ENCODE peak calls at places on chromosome 4, in five cellular contexts. E, F, C, O and A are unnamed samples.

GRCh38 chr4:168683595-168683994 is 186.7 kb downstream of the PALLD start:
- DNase-seq in E (no peak), F (no peak), C (no peak), O (no peak), A (no peak)

GRCh38 chr4:184402740-184403383 is 71.5 kb downstream of the IRF2 start:
- DNase-seq in E (no peak), F (no peak), C (no peak), O (no peak), A (no peak)

GRCh38 chr4:36676139-36677050 is 395.0 kb downstream of the DTHD1 start:
- DNase-seq in E (no peak), F (no peak), C (no peak), O (no peak), A (no peak)

GRCh38 chr4:86594559-86595425 is 677 bp downstream of the PTPN13 start:
- DNase-seq in E (peak), F (peak), C (peak), O (peak), A (peak)

GRCh38 chr4:113646456-113646809 is 115.1 kb downstream of the CAMK2D start:
- DNase-seq in E (no peak), F (peak), C (no peak), O (no peak), A (no peak)

GRCh38 chr4:82382756-82383155 is 9.0 kb upstream of the HNRNPD start:
- DNase-seq in E (no peak), F (no peak), C (no peak), O (no peak), A (no peak)

GRCh38 chr4:81650871-81651270 is 179.2 kb upstream of the RASGEF1B start:
- DNase-seq in E (no peak), F (no peak), C (no peak), O (no peak), A (no peak)

GRCh38 chr4:144310535-144310934 is 170.0 kb upstream of the GYPA start:
- DNase-seq in E (no peak), F (no peak), C (no peak), O (no peak), A (no peak)

GRCh38 chr4:96521046-96521536 is 681.2 kb downstream of the PDHA2 start:
- DNase-seq in E (no peak), F (no peak), C (no peak), O (no peak), A (no peak)

GRCh38 chr4:41396214-41396613 is 139.5 kb downstream of the UCHL1 start:
- DNase-seq in E (no peak), F (no peak), C (no peak), O (no peak), A (no peak)

GRCh38 chr4:54165438-54165837 is 63.7 kb upstream of the PDGFRA start:
- DNase-seq in E (no peak), F (no peak), C (no peak), O (peak), A (no peak)

GRCh38 chr4:185217390-185217985 is 8.1 kb downstream of the SNX25 start:
- DNase-seq in E (no peak), F (no peak), C (no peak), O (no peak), A (no peak)

GRCh38 chr4:165199722-165200121 is 7.6 kb upstream of the KLHL2 start:
- DNase-seq in E (no peak), F (no peak), C (no peak), O (no peak), A (no peak)

GRCh38 chr4:2626231-2626630 is 89.8 kb downstream of the FAM193A start:
- DNase-seq in E (no peak), F (no peak), C (no peak), O (no peak), A (no peak)

GRCh38 chr4:108060686-108061321 is 71.1 kb downstream of the HADH start:
- DNase-seq in E (no peak), F (no peak), C (no peak), O (no peak), A (no peak)

GRCh38 chr4:108056418-108056817 is 66.7 kb downstream of the HADH start:
- DNase-seq in E (peak), F (no peak), C (no peak), O (no peak), A (no peak)

GRCh38 chr4:108055787-108056186 is 66.1 kb downstream of the HADH start:
- DNase-seq in E (no peak), F (no peak), C (no peak), O (no peak), A (no peak)

GRCh38 chr4:108058685-108059440 is 69.2 kb downstream of the HADH start:
- DNase-seq in E (no peak), F (no peak), C (no peak), O (peak), A (no peak)

DNA sequence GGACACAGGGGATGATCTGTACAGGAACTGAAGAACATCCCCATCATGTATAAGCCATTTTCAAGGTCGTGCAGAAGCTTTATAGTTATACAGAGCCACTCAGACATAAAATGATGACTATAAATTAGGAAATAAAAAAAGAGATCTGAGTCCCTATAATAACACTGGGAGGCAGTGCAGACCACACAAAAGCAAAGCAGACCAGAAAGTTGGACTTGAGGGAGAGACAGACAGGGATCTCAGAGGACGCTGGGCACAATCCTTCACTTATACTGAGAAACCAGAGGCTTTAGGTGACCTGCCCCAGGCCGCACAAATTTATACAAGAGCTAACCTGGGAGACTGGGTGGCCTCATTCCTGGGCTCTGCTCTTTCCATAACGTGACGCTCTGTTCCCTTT is 70.5 kb downstream of the HADH start:
- DNase-seq in E (no peak), F (peak), C (no peak), O (no peak), A (no peak)
- TF ChIP-seq CTCF in E (no peak), F (peak), C (peak), O (peak), A (peak)

GRCh38 chr4:33961751-33962150 is 2282.6 kb downstream of the ARAP2 start:
- DNase-seq in E (no peak), F (no peak), C (no peak), O (peak), A (no peak)

GRCh38 chr4:33966808-33967207 is 2277.5 kb downstream of the ARAP2 start:
- DNase-seq in E (no peak), F (no peak), C (no peak), O (no peak), A (no peak)
- TF ChIP-seq CTCF in E (no peak), F (no peak), C (peak), O (no peak), A (no peak)

GRCh38 chr4:26067035-26067434 is 153.0 kb downstream of the SMIM20 start:
- DNase-seq in E (no peak), F (peak), C (no peak), O (no peak), A (no peak)
- TF ChIP-seq CTCF in E (no peak), F (no peak), C (no peak), O (no peak), A (no peak)

GRCh38 chr4:88478247-88478646 is 21.3 kb downstream of the HERC5 start:
- DNase-seq in E (no peak), F (no peak), C (no peak), O (no peak), A (no peak)

GRCh38 chr4:88477229-88477860 is 20.4 kb downstream of the HERC5 start:
- DNase-seq in E (no peak), F (no peak), C (no peak), O (no peak), A (no peak)

GRCh38 chr4:88481557-88481956 is 24.6 kb downstream of the HERC5 start:
- DNase-seq in E (no peak), F (no peak), C (no peak), O (no peak), A (no peak)
- TF ChIP-seq CTCF in E (no peak), F (no peak), C (no peak), O (no peak), A (no peak)

DNA sequence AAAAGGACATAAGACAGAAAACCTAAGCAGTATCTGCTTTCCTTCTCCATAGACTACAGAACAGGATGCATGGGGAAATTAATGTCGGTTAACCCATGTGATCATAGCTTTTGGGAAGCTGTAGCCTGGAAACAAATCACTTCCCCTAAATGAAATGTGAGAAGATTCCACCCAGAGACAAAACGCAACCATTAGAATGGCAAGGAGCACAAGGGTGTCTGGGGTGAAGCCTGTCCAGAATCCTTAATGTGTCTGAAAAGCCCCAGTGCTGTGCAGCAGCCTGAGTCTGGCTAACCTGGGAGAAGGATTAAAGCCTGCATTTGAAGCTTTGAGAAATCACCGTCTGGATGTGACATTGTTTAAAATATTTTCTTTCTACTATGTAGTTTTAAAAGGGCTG is 213.3 kb downstream of the ANKRD50 start:
- DNase-seq in E (no peak), F (no peak), C (no peak), O (no peak), A (no peak)
- TF ChIP-seq CTCF in E (no peak), F (no peak), C (no peak), O (no peak), A (no peak)

DNA sequence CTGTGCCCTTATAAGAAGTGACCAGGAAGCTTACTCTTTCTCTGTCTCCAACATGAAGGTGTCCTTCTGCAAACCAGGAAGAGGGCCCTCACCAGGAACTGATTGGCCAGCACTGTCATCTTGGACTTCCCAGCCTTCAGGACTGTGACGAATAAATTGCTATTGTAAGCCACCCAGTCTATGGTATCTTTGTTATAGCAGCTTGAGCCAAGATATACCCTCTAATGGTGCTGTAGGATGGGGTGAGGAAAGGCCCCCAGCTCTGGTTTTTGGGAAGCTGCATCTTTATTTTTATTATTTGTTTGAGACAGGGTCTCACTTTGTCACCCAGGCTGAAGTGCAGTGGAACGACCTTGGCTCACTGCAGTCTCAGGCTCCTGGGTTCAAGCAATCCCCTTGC is 1.2 kb upstream of the MGST2 start:
- DNase-seq in E (no peak), F (no peak), C (no peak), O (no peak), A (no peak)
- TF ChIP-seq CTCF in E (no peak), F (no peak), C (no peak), O (no peak), A (no peak)

DNA sequence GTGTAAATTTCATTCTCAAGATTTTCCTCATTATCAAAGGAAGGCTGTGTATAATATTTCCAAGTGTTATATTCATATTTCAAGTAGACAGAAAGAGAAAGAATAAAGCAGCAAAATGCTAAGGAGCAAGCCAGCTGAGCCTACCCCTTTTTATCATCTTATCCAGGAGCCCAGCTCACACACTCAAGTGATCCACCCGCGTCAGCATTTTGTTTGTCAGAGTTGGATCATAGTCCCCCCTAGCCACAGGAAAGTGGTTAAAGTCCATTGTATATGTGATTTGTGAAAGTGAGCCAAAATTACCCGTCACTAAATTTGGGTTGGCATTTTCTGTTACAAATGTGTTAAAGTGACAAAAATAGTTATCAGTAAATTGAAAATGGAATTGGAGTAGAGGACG is 289.3 kb upstream of the CTSO start:
- DNase-seq in E (no peak), F (no peak), C (no peak), O (no peak), A (no peak)
- TF ChIP-seq CTCF in E (no peak), F (no peak), C (no peak), O (no peak), A (no peak)

GRCh38 chr4:154620111-154620510 is 7.7 kb upstream of the FGG start:
- DNase-seq in E (no peak), F (no peak), C (no peak), O (no peak), A (no peak)
- TF ChIP-seq CTCF in E (no peak), F (no peak), C (no peak), O (no peak), A (no peak)

GRCh38 chr4:140152760-140153418 is 1.1 kb downstream of the MAML3 start:
- DNase-seq in E (peak), F (peak), C (peak), O (no peak), A (peak)

GRCh38 chr4:140153419-140153743 is 603 bp downstream of the MAML3 start:
- DNase-seq in E (no peak), F (no peak), C (no peak), O (no peak), A (no peak)

GRCh38 chr4:140151700-140152014 is 2.3 kb downstream of the MAML3 start:
- DNase-seq in E (peak), F (peak), C (no peak), O (no peak), A (peak)

GRCh38 chr4:140150886-140151699 is 2.9 kb downstream of the MAML3 start:
- DNase-seq in E (peak), F (peak), C (peak), O (no peak), A (peak)

DNA sequence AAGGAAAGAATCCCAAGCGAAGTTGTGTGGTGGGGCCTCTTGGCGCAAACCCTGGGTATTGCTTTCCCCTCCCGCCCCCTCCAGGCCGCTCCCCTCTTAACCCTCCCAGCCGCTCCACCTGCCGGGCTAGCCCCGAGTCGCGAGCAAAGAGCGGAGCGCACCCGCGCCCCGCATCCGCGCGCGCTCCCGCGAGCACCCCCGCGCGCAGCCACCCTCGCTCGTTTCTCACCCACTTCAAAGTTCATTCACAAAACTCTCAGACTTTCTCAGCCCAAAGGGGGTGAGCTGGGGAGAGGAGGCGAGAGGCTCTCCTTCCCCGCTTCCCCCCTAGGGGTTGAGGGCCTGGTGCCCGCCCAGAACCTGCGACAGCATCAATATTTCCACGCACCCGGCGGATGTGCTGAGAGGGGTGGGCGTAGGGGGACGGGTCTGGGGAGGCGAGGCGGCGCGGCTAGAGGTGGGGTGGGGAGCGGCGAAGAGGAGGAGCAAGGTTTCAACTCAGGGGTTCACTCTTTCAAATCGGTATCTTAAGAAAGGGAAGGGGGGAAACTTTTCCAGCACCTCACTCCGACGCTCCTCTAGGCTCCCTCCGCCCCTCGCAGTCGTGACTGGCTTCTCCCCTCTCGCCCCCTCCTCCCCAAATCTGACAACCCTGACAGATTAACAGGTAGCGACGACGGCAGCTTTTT is 1.8 kb downstream of the MAML3 start:
- DNase-seq in E (peak), F (no peak), C (peak), O (no peak), A (peak)
- TF ChIP-seq CTCF in E (peak), F (peak), C (peak), O (peak), A (no peak)

GRCh38 chr4:139018501-139018900 is 2.9 kb downstream of the NOCT start:
- DNase-seq in E (no peak), F (no peak), C (no peak), O (no peak), A (no peak)

GRCh38 chr4:139020384-139020783 is 4.8 kb downstream of the NOCT start:
- DNase-seq in E (no peak), F (peak), C (no peak), O (no peak), A (no peak)

GRCh38 chr4:139017861-139018260 is 2.3 kb downstream of the NOCT start:
- DNase-seq in E (no peak), F (no peak), C (no peak), O (no peak), A (no peak)

GRCh38 chr4:139015948-139016451 is 419 bp downstream of the NOCT start:
- DNase-seq in E (peak), F (no peak), C (no peak), O (no peak), A (peak)

DNA sequence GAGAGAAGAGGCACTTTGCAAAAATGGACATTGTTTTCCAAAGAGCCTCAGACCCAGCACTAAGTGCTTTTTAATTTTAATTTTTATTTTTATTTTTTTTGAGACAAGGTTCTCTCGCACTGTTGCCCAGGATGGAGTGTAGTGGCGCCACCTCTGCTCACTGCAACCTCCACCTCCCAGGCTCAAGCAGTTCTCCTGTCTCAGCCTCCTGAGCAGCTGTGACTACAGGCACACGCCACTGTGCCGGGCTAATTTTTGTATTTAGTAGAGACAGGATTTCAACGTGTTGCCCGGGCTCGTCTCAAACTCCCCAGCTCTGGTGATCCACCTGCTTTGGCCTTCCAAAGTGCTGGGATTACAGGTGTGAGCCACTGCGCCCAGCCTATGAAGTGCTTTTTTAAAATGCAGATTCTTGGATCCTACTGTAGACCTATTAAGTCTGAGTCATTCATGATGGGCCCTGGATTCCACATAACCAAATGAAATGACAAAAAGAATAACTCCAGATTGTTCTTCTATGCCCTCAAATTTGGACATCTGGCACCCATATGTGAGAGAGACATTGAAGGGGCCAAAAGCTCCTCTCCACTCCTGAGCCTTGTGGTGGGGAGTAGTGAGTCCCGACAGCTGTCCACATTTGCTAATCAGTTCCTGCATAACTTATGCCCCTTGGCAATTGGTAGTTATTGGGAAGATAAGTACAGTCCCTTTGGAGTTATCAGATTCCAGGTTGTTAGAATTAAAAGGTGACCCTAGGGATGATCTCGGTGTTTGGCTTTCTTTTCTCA is 3.6 kb downstream of the NOCT start:
- DNase-seq in E (no peak), F (no peak), C (no peak), O (no peak), A (no peak)
- TF ChIP-seq CTCF in E (no peak), F (peak), C (no peak), O (no peak), A (no peak)